ENCODE peak calls at places on chromosomes 11 and 22, in ten cellular contexts. One of them, this sample, is unnamed.
A peak's percentile ranks its signal among the peaks of the same experiment; 100 is the strongest.

GRCh38 chr11:5368502-5369043 is 15.0 kb upstream of the OR51M1 start:
- DNase-seq in mammary epithelial cell: no peak
- DNase-seq in left ventricle myocardium inferior: no peak
- DNase-seq in testis: no peak
- DNase-seq in CD8-positive, alpha-beta T cell: no peak
- DNase-seq in fibroblast of lung: no peak
- DNase-seq in CD4-positive, CD25-positive, alpha-beta regulatory T cell: no peak
- DNase-seq in thoracic aorta: no peak
- DNase-seq in naive thymus-derived CD4-positive, alpha-beta T cell: no peak
- DNase-seq in aorta: no peak
- DNase-seq in this sample: no peak

GRCh38 chr22:36405671-36406070 is 17.9 kb upstream of the MYH9 start:
- DNase-seq in aorta: no peak
- DNase-seq in CD8-positive, alpha-beta T cell: peak; percentile 58
- DNase-seq in mammary epithelial cell: peak; percentile 63
- DNase-seq in testis: no peak
- DNase-seq in left ventricle myocardium inferior: no peak
- DNase-seq in thoracic aorta: no peak
- DNase-seq in naive thymus-derived CD4-positive, alpha-beta T cell: no peak
- DNase-seq in CD4-positive, CD25-positive, alpha-beta regulatory T cell: peak; percentile 90
- DNase-seq in fibroblast of lung: peak; percentile 45
- DNase-seq in this sample: no peak

GRCh38 chr11:122313581-122313980 is 197.6 kb upstream of the BLID start:
- DNase-seq in CD8-positive, alpha-beta T cell: no peak
- DNase-seq in naive thymus-derived CD4-positive, alpha-beta T cell: no peak
- DNase-seq in mammary epithelial cell: no peak
- DNase-seq in CD4-positive, CD25-positive, alpha-beta regulatory T cell: no peak
- DNase-seq in aorta: no peak
- DNase-seq in testis: no peak
- DNase-seq in left ventricle myocardium inferior: no peak
- DNase-seq in fibroblast of lung: no peak
- DNase-seq in thoracic aorta: no peak
- DNase-seq in this sample: no peak

GRCh38 chr22:20748082-20748481 is 25.8 kb upstream of the SERPIND1 start:
- DNase-seq in naive thymus-derived CD4-positive, alpha-beta T cell: no peak
- DNase-seq in fibroblast of lung: no peak
- DNase-seq in CD8-positive, alpha-beta T cell: no peak
- DNase-seq in thoracic aorta: no peak
- DNase-seq in CD4-positive, CD25-positive, alpha-beta regulatory T cell: no peak
- DNase-seq in mammary epithelial cell: no peak
- DNase-seq in left ventricle myocardium inferior: no peak
- DNase-seq in aorta: no peak
- DNase-seq in testis: no peak
- DNase-seq in this sample: no peak

GRCh38 chr22:37999640-38000272 is 15.4 kb upstream of the SOX10 start:
- DNase-seq in CD8-positive, alpha-beta T cell: no peak
- DNase-seq in CD4-positive, CD25-positive, alpha-beta regulatory T cell: no peak
- DNase-seq in left ventricle myocardium inferior: no peak
- DNase-seq in aorta: no peak
- DNase-seq in mammary epithelial cell: peak; percentile 96
- DNase-seq in naive thymus-derived CD4-positive, alpha-beta T cell: no peak
- DNase-seq in thoracic aorta: peak; percentile 13
- DNase-seq in fibroblast of lung: peak; percentile 53
- DNase-seq in testis: no peak
- DNase-seq in this sample: no peak

GRCh38 chr11:85590848-85591483 is 36.2 kb downstream of the DLG2 start:
- DNase-seq in testis: no peak
- DNase-seq in aorta: no peak
- DNase-seq in thoracic aorta: no peak
- DNase-seq in CD4-positive, CD25-positive, alpha-beta regulatory T cell: peak; percentile 11
- DNase-seq in left ventricle myocardium inferior: no peak
- DNase-seq in CD8-positive, alpha-beta T cell: no peak
- DNase-seq in mammary epithelial cell: peak; percentile 32
- DNase-seq in naive thymus-derived CD4-positive, alpha-beta T cell: no peak
- DNase-seq in fibroblast of lung: peak; percentile 42
- DNase-seq in this sample: no peak

GRCh38 chr22:48786679-48786996 is 1041.0 kb downstream of the BRD1 start:
- DNase-seq in left ventricle myocardium inferior: no peak
- DNase-seq in aorta: no peak
- DNase-seq in fibroblast of lung: no peak
- DNase-seq in naive thymus-derived CD4-positive, alpha-beta T cell: no peak
- DNase-seq in thoracic aorta: no peak
- DNase-seq in testis: no peak
- DNase-seq in mammary epithelial cell: no peak
- DNase-seq in CD8-positive, alpha-beta T cell: no peak
- DNase-seq in CD4-positive, CD25-positive, alpha-beta regulatory T cell: no peak
- DNase-seq in this sample: no peak

GRCh38 chr22:38881464-38881871 is 9.5 kb upstream of the CBX6 start:
- DNase-seq in naive thymus-derived CD4-positive, alpha-beta T cell: no peak
- DNase-seq in mammary epithelial cell: no peak
- DNase-seq in thoracic aorta: no peak
- DNase-seq in CD8-positive, alpha-beta T cell: no peak
- DNase-seq in fibroblast of lung: peak; percentile 97
- DNase-seq in aorta: no peak
- DNase-seq in CD4-positive, CD25-positive, alpha-beta regulatory T cell: no peak
- DNase-seq in testis: peak; percentile 67
- DNase-seq in left ventricle myocardium inferior: no peak
- DNase-seq in this sample: no peak

GRCh38 chr11:108886608-108887007 is 221.7 kb downstream of the DDX10 start:
- DNase-seq in left ventricle myocardium inferior: no peak
- DNase-seq in testis: no peak
- DNase-seq in CD4-positive, CD25-positive, alpha-beta regulatory T cell: no peak
- DNase-seq in CD8-positive, alpha-beta T cell: no peak
- DNase-seq in naive thymus-derived CD4-positive, alpha-beta T cell: no peak
- DNase-seq in thoracic aorta: no peak
- DNase-seq in fibroblast of lung: no peak
- DNase-seq in mammary epithelial cell: no peak
- DNase-seq in aorta: no peak
- DNase-seq in this sample: no peak

GRCh38 chr11:77066229-77067023 is at the start of gene CAPN5:
- DNase-seq in naive thymus-derived CD4-positive, alpha-beta T cell: peak; percentile 72
- DNase-seq in testis: peak; percentile 93
- DNase-seq in mammary epithelial cell: peak; percentile 84
- DNase-seq in CD8-positive, alpha-beta T cell: peak; percentile 82
- DNase-seq in aorta: peak; percentile 98
- DNase-seq in CD4-positive, CD25-positive, alpha-beta regulatory T cell: peak; percentile 76
- DNase-seq in left ventricle myocardium inferior: peak; percentile 92
- DNase-seq in thoracic aorta: peak; percentile 43
- DNase-seq in fibroblast of lung: peak; percentile 92
- DNase-seq in this sample: peak; percentile 98

GRCh38 chr11:77069336-77069968 is 2.7 kb downstream of the CAPN5 start:
- DNase-seq in naive thymus-derived CD4-positive, alpha-beta T cell: no peak
- DNase-seq in CD4-positive, CD25-positive, alpha-beta regulatory T cell: no peak
- DNase-seq in testis: no peak
- DNase-seq in CD8-positive, alpha-beta T cell: no peak
- DNase-seq in mammary epithelial cell: no peak
- DNase-seq in fibroblast of lung: no peak
- DNase-seq in left ventricle myocardium inferior: no peak
- DNase-seq in thoracic aorta: no peak
- DNase-seq in aorta: no peak
- DNase-seq in this sample: peak; percentile 41

GRCh38 chr11:77068461-77069335 is 1.9 kb downstream of the CAPN5 start:
- DNase-seq in left ventricle myocardium inferior: no peak
- DNase-seq in fibroblast of lung: no peak
- DNase-seq in CD8-positive, alpha-beta T cell: no peak
- DNase-seq in aorta: no peak
- DNase-seq in testis: no peak
- DNase-seq in CD4-positive, CD25-positive, alpha-beta regulatory T cell: no peak
- DNase-seq in naive thymus-derived CD4-positive, alpha-beta T cell: no peak
- DNase-seq in mammary epithelial cell: no peak
- DNase-seq in thoracic aorta: no peak
- DNase-seq in this sample: no peak

GRCh38 chr11:77065878-77066228 is 918 bp upstream of the CAPN5 start:
- DNase-seq in thoracic aorta: no peak
- DNase-seq in CD4-positive, CD25-positive, alpha-beta regulatory T cell: no peak
- DNase-seq in mammary epithelial cell: no peak
- DNase-seq in CD8-positive, alpha-beta T cell: no peak
- DNase-seq in naive thymus-derived CD4-positive, alpha-beta T cell: no peak
- DNase-seq in fibroblast of lung: peak; percentile 83
- DNase-seq in aorta: no peak
- DNase-seq in testis: peak; percentile 68
- DNase-seq in left ventricle myocardium inferior: peak; percentile 41
- DNase-seq in this sample: peak; percentile 74

DNA sequence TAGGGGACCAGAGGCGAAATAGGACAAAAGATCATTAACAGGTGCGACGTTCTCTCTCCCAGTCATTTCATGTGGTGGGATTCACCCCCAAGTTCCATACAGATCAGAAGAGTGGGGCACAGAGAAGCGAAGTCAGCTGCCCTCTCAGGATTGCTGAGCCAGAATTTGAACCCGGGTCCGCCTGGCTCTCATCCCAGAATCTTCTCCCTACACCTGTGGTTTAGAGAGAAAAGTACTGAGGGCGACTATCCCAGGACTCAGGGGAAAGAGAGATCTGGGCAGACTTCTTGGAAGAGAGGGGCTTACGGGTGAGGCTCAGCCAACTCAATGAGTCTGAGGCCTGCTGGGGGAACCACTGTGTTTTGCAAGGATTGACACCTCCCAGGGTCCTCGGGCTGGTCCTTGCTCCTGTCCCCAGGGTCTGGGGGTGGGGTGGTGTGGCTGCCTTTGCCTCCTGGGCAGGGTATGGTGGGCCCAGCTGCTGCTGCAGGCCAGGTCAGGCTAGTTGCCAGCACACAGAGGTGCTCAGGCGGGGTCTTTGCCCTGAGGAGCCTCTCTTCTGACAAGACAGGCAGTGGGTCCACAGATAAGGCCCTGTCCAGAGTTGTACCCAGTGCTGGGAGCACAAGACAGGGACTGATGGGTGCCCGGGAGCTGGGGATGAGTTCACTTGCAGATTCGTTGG is 1.1 kb downstream of the CAPN5 start:
- DNase-seq in thoracic aorta: no peak
- DNase-seq in testis: no peak
- DNase-seq in naive thymus-derived CD4-positive, alpha-beta T cell: no peak
- DNase-seq in mammary epithelial cell: no peak
- DNase-seq in left ventricle myocardium inferior: no peak
- DNase-seq in CD8-positive, alpha-beta T cell: no peak
- DNase-seq in fibroblast of lung: no peak
- DNase-seq in aorta: no peak
- DNase-seq in CD4-positive, CD25-positive, alpha-beta regulatory T cell: no peak
- DNase-seq in this sample: no peak
- H3K4me1 ChIP-seq in thoracic aorta: peaks cover 40% of the 10 kb centered on the region
- H3K4me1 ChIP-seq in testis: peaks cover 46% of the 10 kb centered on the region
- H3K4me1 ChIP-seq in naive thymus-derived CD4-positive, alpha-beta T cell: peaks cover 9% of the 10 kb centered on the region
- H3K4me1 ChIP-seq in mammary epithelial cell: peaks cover 7% of the 10 kb centered on the region
- H3K4me1 ChIP-seq in left ventricle myocardium inferior: peaks cover 37% of the 10 kb centered on the region
- H3K4me1 ChIP-seq in CD8-positive, alpha-beta T cell: peaks cover 37% of the 10 kb centered on the region
- H3K4me1 ChIP-seq in fibroblast of lung: peaks cover 26% of the 10 kb centered on the region
- H3K4me1 ChIP-seq in aorta: no peaks in the 10 kb centered on the region
- H3K4me1 ChIP-seq in CD4-positive, CD25-positive, alpha-beta regulatory T cell: peaks cover 17% of the 10 kb centered on the region
- H3K4me1 ChIP-seq in this sample: no peaks in the 10 kb centered on the region

GRCh38 chr11:78633516-78634310 is 59.0 kb upstream of the NARS2 start:
- DNase-seq in left ventricle myocardium inferior: no peak
- DNase-seq in mammary epithelial cell: no peak
- DNase-seq in CD4-positive, CD25-positive, alpha-beta regulatory T cell: no peak
- DNase-seq in fibroblast of lung: no peak
- DNase-seq in naive thymus-derived CD4-positive, alpha-beta T cell: no peak
- DNase-seq in aorta: no peak
- DNase-seq in thoracic aorta: no peak
- DNase-seq in CD8-positive, alpha-beta T cell: no peak
- DNase-seq in testis: no peak
- DNase-seq in this sample: no peak

GRCh38 chr11:78641541-78641940 is 66.9 kb upstream of the NARS2 start:
- DNase-seq in aorta: no peak
- DNase-seq in naive thymus-derived CD4-positive, alpha-beta T cell: no peak
- DNase-seq in thoracic aorta: no peak
- DNase-seq in fibroblast of lung: no peak
- DNase-seq in left ventricle myocardium inferior: no peak
- DNase-seq in mammary epithelial cell: no peak
- DNase-seq in testis: no peak
- DNase-seq in CD8-positive, alpha-beta T cell: no peak
- DNase-seq in CD4-positive, CD25-positive, alpha-beta regulatory T cell: no peak
- DNase-seq in this sample: no peak

GRCh38 chr11:78630561-78631303 is 56.1 kb upstream of the NARS2 start:
- DNase-seq in thoracic aorta: no peak
- DNase-seq in naive thymus-derived CD4-positive, alpha-beta T cell: no peak
- DNase-seq in CD4-positive, CD25-positive, alpha-beta regulatory T cell: no peak
- DNase-seq in testis: no peak
- DNase-seq in left ventricle myocardium inferior: no peak
- DNase-seq in CD8-positive, alpha-beta T cell: no peak
- DNase-seq in aorta: no peak
- DNase-seq in fibroblast of lung: no peak
- DNase-seq in mammary epithelial cell: no peak
- DNase-seq in this sample: no peak

GRCh38 chr11:78638704-78639380 is 64.2 kb upstream of the NARS2 start:
- DNase-seq in left ventricle myocardium inferior: no peak
- DNase-seq in thoracic aorta: no peak
- DNase-seq in CD4-positive, CD25-positive, alpha-beta regulatory T cell: no peak
- DNase-seq in aorta: no peak
- DNase-seq in mammary epithelial cell: no peak
- DNase-seq in testis: no peak
- DNase-seq in naive thymus-derived CD4-positive, alpha-beta T cell: no peak
- DNase-seq in fibroblast of lung: no peak
- DNase-seq in CD8-positive, alpha-beta T cell: no peak
- DNase-seq in this sample: no peak

GRCh38 chr11:78635814-78636506 is 61.3 kb upstream of the NARS2 start:
- DNase-seq in testis: no peak
- DNase-seq in fibroblast of lung: no peak
- DNase-seq in naive thymus-derived CD4-positive, alpha-beta T cell: no peak
- DNase-seq in CD4-positive, CD25-positive, alpha-beta regulatory T cell: peak; percentile 40
- DNase-seq in left ventricle myocardium inferior: no peak
- DNase-seq in mammary epithelial cell: no peak
- DNase-seq in thoracic aorta: no peak
- DNase-seq in CD8-positive, alpha-beta T cell: no peak
- DNase-seq in aorta: no peak
- DNase-seq in this sample: no peak
- H3K4me1 ChIP-seq in testis: no peaks in the 10 kb centered on the region
- H3K4me1 ChIP-seq in fibroblast of lung: no peaks in the 10 kb centered on the region
- H3K4me1 ChIP-seq in naive thymus-derived CD4-positive, alpha-beta T cell: no peaks in the 10 kb centered on the region
- H3K4me1 ChIP-seq in CD4-positive, CD25-positive, alpha-beta regulatory T cell: no peaks in the 10 kb centered on the region
- H3K4me1 ChIP-seq in left ventricle myocardium inferior: no peaks in the 10 kb centered on the region
- H3K4me1 ChIP-seq in mammary epithelial cell: no peaks in the 10 kb centered on the region
- H3K4me1 ChIP-seq in thoracic aorta: no peaks in the 10 kb centered on the region
- H3K4me1 ChIP-seq in CD8-positive, alpha-beta T cell: no peaks in the 10 kb centered on the region
- H3K4me1 ChIP-seq in aorta: no peaks in the 10 kb centered on the region
- H3K4me1 ChIP-seq in this sample: no peaks in the 10 kb centered on the region

DNA sequence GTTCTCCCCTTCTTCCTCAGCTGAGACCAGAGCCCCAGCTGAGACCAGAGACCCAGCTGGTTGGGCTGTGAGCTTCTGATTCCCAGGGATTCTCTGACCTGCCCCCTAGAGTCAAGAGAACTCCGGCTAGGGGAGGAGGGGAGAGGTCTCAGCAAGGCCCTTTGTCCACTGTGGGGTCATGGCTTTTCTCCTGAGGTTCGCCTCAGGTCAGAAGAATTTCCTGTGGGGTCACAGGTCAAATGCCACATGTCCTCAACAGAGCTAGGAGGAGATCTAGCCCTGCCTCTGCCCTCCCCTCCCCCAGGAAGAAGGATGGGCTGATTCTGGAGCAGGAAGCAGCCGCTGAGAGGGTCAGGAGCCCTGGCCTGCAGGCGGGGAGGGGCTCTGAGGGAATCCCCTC is 23.7 kb downstream of the HTR3A start:
- DNase-seq in thoracic aorta: no peak
- DNase-seq in naive thymus-derived CD4-positive, alpha-beta T cell: no peak
- DNase-seq in CD4-positive, CD25-positive, alpha-beta regulatory T cell: no peak
- DNase-seq in CD8-positive, alpha-beta T cell: no peak
- DNase-seq in left ventricle myocardium inferior: no peak
- DNase-seq in testis: no peak
- DNase-seq in aorta: no peak
- DNase-seq in fibroblast of lung: no peak
- DNase-seq in mammary epithelial cell: no peak
- DNase-seq in this sample: no peak
- H3K4me1 ChIP-seq in thoracic aorta: no peaks in the 10 kb centered on the region
- H3K4me1 ChIP-seq in naive thymus-derived CD4-positive, alpha-beta T cell: no peaks in the 10 kb centered on the region
- H3K4me1 ChIP-seq in CD4-positive, CD25-positive, alpha-beta regulatory T cell: no peaks in the 10 kb centered on the region
- H3K4me1 ChIP-seq in CD8-positive, alpha-beta T cell: no peaks in the 10 kb centered on the region
- H3K4me1 ChIP-seq in left ventricle myocardium inferior: no peaks in the 10 kb centered on the region
- H3K4me1 ChIP-seq in testis: no peaks in the 10 kb centered on the region
- H3K4me1 ChIP-seq in aorta: no peaks in the 10 kb centered on the region
- H3K4me1 ChIP-seq in fibroblast of lung: no peaks in the 10 kb centered on the region
- H3K4me1 ChIP-seq in mammary epithelial cell: no peaks in the 10 kb centered on the region
- H3K4me1 ChIP-seq in this sample: no peaks in the 10 kb centered on the region

GRCh38 chr11:63609536-63609935 is 4.7 kb downstream of the PLAAT3 start:
- DNase-seq in thoracic aorta: no peak
- DNase-seq in naive thymus-derived CD4-positive, alpha-beta T cell: no peak
- DNase-seq in CD8-positive, alpha-beta T cell: no peak
- DNase-seq in mammary epithelial cell: no peak
- DNase-seq in CD4-positive, CD25-positive, alpha-beta regulatory T cell: no peak
- DNase-seq in fibroblast of lung: no peak
- DNase-seq in testis: peak; percentile 58
- DNase-seq in left ventricle myocardium inferior: peak; percentile 38
- DNase-seq in aorta: no peak
- DNase-seq in this sample: no peak
- H3K4me1 ChIP-seq in thoracic aorta: peaks cover 52% of the 10 kb centered on the region
- H3K4me1 ChIP-seq in naive thymus-derived CD4-positive, alpha-beta T cell: no peaks in the 10 kb centered on the region
- H3K4me1 ChIP-seq in CD8-positive, alpha-beta T cell: no peaks in the 10 kb centered on the region
- H3K4me1 ChIP-seq in mammary epithelial cell: peaks cover 38% of the 10 kb centered on the region
- H3K4me1 ChIP-seq in CD4-positive, CD25-positive, alpha-beta regulatory T cell: peaks cover 11% of the 10 kb centered on the region
- H3K4me1 ChIP-seq in fibroblast of lung: no peaks in the 10 kb centered on the region
- H3K4me1 ChIP-seq in testis: peaks cover 30% of the 10 kb centered on the region
- H3K4me1 ChIP-seq in left ventricle myocardium inferior: peaks cover 60% of the 10 kb centered on the region
- H3K4me1 ChIP-seq in aorta: no peaks in the 10 kb centered on the region
- H3K4me1 ChIP-seq in this sample: peaks cover 8% of the 10 kb centered on the region